ENCODE peak calls at places on chromosomes 7 and 10, in seven cellular contexts. Y is prostate gland, G is hepatocyte, A is lung, S is left ventricle myocardium inferior, N is SK-N-SH, P is cardiac muscle cell. W is an unnamed sample. For H3K27me3, the result is how much of the 10 kb centered on the place peaks cover.

GRCh38 chr10:70331486-70332268 is 47.9 kb upstream of the NPFFR1 start:
- DNase-seq in A (peak), P (peak), S (peak), Y (peak), G (peak), N (peak), W (no peak)

GRCh38 chr7:102450242-102450641 is 14.4 kb downstream of the ALKBH4 start:
- DNase-seq in N (no peak), A (no peak), P (no peak), G (no peak), Y (no peak), S (no peak), W (peak)

GRCh38 chr7:26843696-26844095 is 20.7 kb downstream of the SKAP2 start:
- DNase-seq in G (no peak), S (no peak), Y (no peak), N (no peak), P (no peak), A (no peak), W (no peak)

GRCh38 chr10:61900829-61901783 is at the start of gene ARID5B:
- DNase-seq in Y (peak), S (no peak), G (peak), N (peak), P (peak), A (peak), W (peak)

GRCh38 chr10:131933016-131933694 is 32.3 kb downstream of the PPP2R2D start:
- DNase-seq in P (no peak), Y (no peak), S (no peak), A (no peak), G (no peak), N (no peak), W (no peak)

GRCh38 chr10:5628798-5629788 is 37.3 kb downstream of the ASB13 start:
- DNase-seq in S (no peak), P (no peak), G (no peak), Y (peak), N (no peak), A (no peak), W (no peak)

GRCh38 chr10:44510716-44511115 is 125.8 kb upstream of the CXCL12 start:
- DNase-seq in A (no peak), N (no peak), S (no peak), P (no peak), G (no peak), Y (no peak), W (no peak)

GRCh38 chr7:149161241-149161848 is 14.1 kb downstream of the ZNF398 start:
- DNase-seq in S (no peak), G (no peak), N (no peak), Y (no peak), P (no peak), A (no peak), W (no peak)

GRCh38 chr10:37582237-37582636 is 275.2 kb downstream of the ZNF248 start:
- DNase-seq in N (no peak), A (no peak), G (no peak), Y (no peak), S (no peak), P (no peak), W (no peak)

GRCh38 chr10:80202934-80203834 is 2.2 kb downstream of the ANXA11 start:
- DNase-seq in P (peak), A (peak), Y (peak), N (no peak), G (peak), S (peak), W (peak)

GRCh38 chr10:104197364-104197763 is 34.8 kb downstream of the CFAP43 start:
- DNase-seq in A (no peak), Y (no peak), S (no peak), N (no peak), P (no peak), G (peak), W (no peak)
- TF ChIP-seq CTCF in A (no peak), Y (no peak), S (no peak), N (no peak), P (no peak), G (no peak), W (no peak)

DNA sequence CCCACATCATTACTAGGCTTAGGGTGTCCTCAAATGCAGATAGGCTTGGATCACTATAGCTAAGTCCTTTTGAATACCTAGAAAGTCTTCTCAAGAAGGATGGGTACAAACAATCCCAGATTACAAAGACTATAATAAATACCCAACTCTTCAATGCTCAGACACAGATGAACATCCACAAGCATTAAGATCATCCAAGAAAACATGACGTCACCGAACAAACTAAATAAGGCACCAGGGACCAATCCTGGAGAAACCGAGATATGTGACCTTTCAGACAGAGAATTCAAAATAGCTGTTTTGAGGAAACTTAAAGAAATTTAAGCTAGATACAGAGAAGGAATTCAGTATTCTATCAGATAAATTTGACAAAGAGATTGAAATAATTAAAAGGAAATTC is 108.0 kb upstream of the PLPP4 start:
- DNase-seq in A (no peak), P (no peak), G (no peak), S (no peak), Y (no peak), N (no peak), W (no peak)
- H3K27me3 ChIP-seq in A (under half), P (under half), G (under half), S (under half), Y (under half), N (under half), W (under half)

GRCh38 chr7:151387161-151388006 is 22.5 kb downstream of the WDR86 start:
- DNase-seq in S (no peak), G (no peak), P (no peak), N (no peak), A (no peak), Y (no peak), W (no peak)

GRCh38 chr7:151388007-151388297 is 21.9 kb downstream of the WDR86 start:
- DNase-seq in G (no peak), S (no peak), A (no peak), N (no peak), Y (no peak), P (no peak), W (no peak)

GRCh38 chr7:151385626-151386300 is 24.1 kb downstream of the WDR86 start:
- DNase-seq in S (peak), N (no peak), A (no peak), G (no peak), P (no peak), Y (no peak), W (no peak)

GRCh38 chr7:151384776-151385625 is 24.8 kb downstream of the WDR86 start:
- DNase-seq in A (no peak), Y (no peak), G (no peak), N (no peak), S (peak), P (no peak), W (no peak)

GRCh38 chr7:151386301-151387160 is 23.3 kb downstream of the WDR86 start:
- DNase-seq in S (peak), N (no peak), Y (no peak), A (no peak), P (no peak), G (no peak), W (no peak)
- H3K27ac ChIP-seq in S (no peak), N (no peak), Y (no peak), A (no peak), P (no peak), G (no peak), W (no peak)

DNA sequence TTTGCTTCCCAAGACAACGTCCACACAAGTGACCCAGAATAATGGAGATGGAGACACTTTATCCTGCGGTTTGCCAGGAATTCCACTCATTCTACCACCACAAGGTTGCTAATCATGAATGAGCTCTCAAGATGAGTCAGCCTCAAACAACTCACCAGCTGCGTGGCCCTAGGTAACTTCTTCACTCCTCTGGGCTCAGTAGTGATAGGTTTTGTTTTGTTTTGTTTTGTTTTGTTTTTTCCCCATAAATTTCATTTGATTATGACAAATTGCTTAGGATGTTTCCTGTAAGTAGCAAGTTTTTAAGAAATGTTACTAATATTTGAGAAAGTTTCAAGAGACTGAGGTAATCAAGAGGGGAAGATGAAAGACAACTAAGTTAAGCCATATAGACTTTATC is 286.8 kb downstream of the PARD3 start:
- DNase-seq in Y (no peak), S (no peak), N (no peak), P (no peak), G (peak), A (peak), W (no peak)
- TF ChIP-seq CTCF in Y (no peak), S (no peak), N (no peak), P (no peak), G (no peak), A (no peak), W (no peak)

DNA sequence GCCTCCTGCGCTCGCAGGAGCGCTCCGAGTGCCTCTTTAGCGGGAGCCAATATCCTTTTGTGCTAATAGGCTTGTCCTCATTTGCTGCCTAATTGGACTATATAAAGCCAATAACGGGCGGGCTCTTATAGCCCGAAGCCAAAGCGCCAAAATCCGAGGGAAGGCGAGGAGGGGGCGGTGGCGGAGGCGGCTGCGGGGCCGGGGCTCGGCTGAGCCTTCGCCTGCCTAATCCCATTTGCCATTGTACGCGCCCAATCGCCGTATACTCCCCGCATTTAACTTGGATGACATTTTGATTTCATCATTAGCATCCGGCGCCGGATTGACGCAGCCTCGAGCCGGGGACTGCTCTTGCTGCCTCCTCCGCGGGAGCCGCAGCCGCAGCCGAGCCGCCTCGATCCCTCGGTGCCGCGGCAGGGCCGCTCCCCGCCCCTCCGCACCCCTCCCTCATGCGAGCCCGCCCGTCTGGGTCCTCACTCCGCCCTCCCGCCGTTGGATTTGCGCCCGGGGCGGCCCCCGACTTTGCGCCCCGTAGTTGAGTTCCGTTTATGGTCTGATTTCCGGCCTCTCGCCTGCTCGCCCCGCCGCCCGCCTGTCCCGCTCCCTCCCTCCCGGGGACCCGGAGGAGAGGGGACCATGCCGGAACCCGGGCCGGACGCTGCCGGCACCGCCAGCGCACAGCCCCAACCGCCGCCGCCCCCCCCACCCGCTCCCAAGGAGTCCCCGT is at the start of gene HMX3:
- DNase-seq in Y (no peak), A (no peak), N (peak), G (no peak), P (no peak), S (no peak), W (no peak)
- H3K27me3 ChIP-seq in Y (half or more), A (under half), N (half or more), G (half or more), P (half or more), S (half or more), W (half or more)

GRCh38 chr10:13633689-13634088 is 46.9 kb downstream of the PRPF18 start:
- DNase-seq in Y (no peak), A (no peak), P (no peak), N (peak), S (peak), G (peak), W (no peak)

GRCh38 chr10:13632407-13632806 is 45.6 kb downstream of the PRPF18 start:
- DNase-seq in P (no peak), S (no peak), G (no peak), N (no peak), Y (no peak), A (no peak), W (no peak)

GRCh38 chr10:13636776-13637175 is 50.0 kb downstream of the PRPF18 start:
- DNase-seq in G (no peak), P (no peak), Y (no peak), A (no peak), S (no peak), N (no peak), W (no peak)

GRCh38 chr10:13632879-13633437 is 46.2 kb downstream of the PRPF18 start:
- DNase-seq in G (no peak), A (no peak), S (peak), N (no peak), P (peak), Y (no peak), W (no peak)

GRCh38 chr10:13634207-13634606 is 47.4 kb downstream of the PRPF18 start:
- DNase-seq in A (no peak), P (no peak), G (no peak), N (no peak), S (no peak), Y (no peak), W (no peak)
- H3K27ac ChIP-seq in A (peak), P (no peak), G (no peak), N (no peak), S (peak), Y (no peak), W (no peak)

W was measured in CD4-positive, alpha-beta T cell.